ENCODE peak calls at places on chromosomes 12 and 14, in four cellular contexts. U is WTC11, H is small intestine, D is neural progenitor cell. I is an unnamed sample.

GRCh38 chr12:112841240-112841639 is 49.7 kb downstream of the RPH3A start:
- DNase-seq in U (no peak), H (no peak), D (no peak), I (no peak)

GRCh38 chr14:57747036-57747435 is 118.9 kb downstream of the SLC35F4 start:
- DNase-seq in H (peak), D (no peak), U (no peak), I (peak)

GRCh38 chr12:67982165-67982563 is 7.1 kb upstream of the IFNG-AS1 start:
- DNase-seq in H (no peak), D (no peak), U (no peak), I (no peak)

GRCh38 chr14:52067873-52068740 is 752 bp downstream of the NID2 start:
- DNase-seq in H (no peak), U (peak), D (peak), I (peak)

GRCh38 chr12:2336409-2336829 is 283.6 kb downstream of the CACNA1C start:
- DNase-seq in D (no peak), U (no peak), H (no peak), I (peak)

GRCh38 chr12:23376238-23376637 is 573.2 kb downstream of the SOX5 start:
- DNase-seq in U (no peak), H (no peak), D (peak), I (no peak)

GRCh38 chr14:96204151-96205058 is at the start of gene BDKRB2:
- DNase-seq in U (peak), H (peak), D (peak), I (peak)

GRCh38 chr14:90114554-90114953 is 52.8 kb downstream of the KCNK13 start:
- DNase-seq in H (peak), D (peak), U (no peak), I (no peak)

GRCh38 chr12:119202544-119202943 is 23.8 kb downstream of the HSPB8 start:
- DNase-seq in U (no peak), H (no peak), D (no peak), I (no peak)

GRCh38 chr12:46135750-46136149 is 133.1 kb downstream of the SLC38A1 start:
- DNase-seq in D (no peak), H (no peak), U (no peak), I (no peak)

GRCh38 chr14:102034301-102034700 is 52.5 kb downstream of the HSP90AA1 start:
- DNase-seq in U (no peak), H (no peak), D (no peak), I (no peak)

GRCh38 chr12:110135012-110135411 is 10.9 kb downstream of the IFT81 start:
- DNase-seq in D (no peak), U (no peak), H (no peak), I (peak)

GRCh38 chr12:22733756-22734155 is 108.8 kb downstream of the ETNK1 start:
- DNase-seq in H (no peak), U (no peak), D (no peak), I (no peak)

GRCh38 chr12:81644503-81644902 is 114.6 kb downstream of the PPFIA2 start:
- DNase-seq in H (peak), U (no peak), D (peak), I (peak)

GRCh38 chr12:1741154-1741949 is 50.5 kb downstream of the ADIPOR2 start:
- DNase-seq in D (no peak), H (no peak), U (no peak), I (no peak)

GRCh38 chr14:104246401-104247335 is 108.3 kb downstream of the KIF26A start:
- DNase-seq in H (no peak), D (no peak), U (no peak), I (no peak)